ENCODE peak calls at places on chromosomes 7 and 10, in six cellular contexts. V, F, B, Q, K and Z are unnamed samples.
A peak's percentile ranks its signal among the peaks of the same experiment; 100 is the strongest.

GRCh38 chr10:60425392-60426110 is 35.9 kb upstream of the ANK3 start:
- DNase-seq in B (no peak), K (no peak), V (peak; percentile 93), F (no peak), Q (no peak), Z (no peak)

GRCh38 chr10:128751284-128751683 is 625.1 kb upstream of the MKI67 start:
- DNase-seq in V (peak; percentile 32), F (no peak), K (no peak), B (no peak), Q (no peak), Z (no peak)

GRCh38 chr7:30148951-30149459 is 14.2 kb downstream of the MTURN start:
- DNase-seq in V (no peak), Q (no peak), F (no peak), K (peak; percentile 28), B (peak; percentile 90), Z (no peak)

GRCh38 chr10:99391346-99391745 is 39.1 kb downstream of the GOT1 start:
- DNase-seq in K (no peak), Q (no peak), F (no peak), B (no peak), V (no peak), Z (no peak)

GRCh38 chr10:105857284-105858264 is 1216.5 kb downstream of the SORCS3 start:
- DNase-seq in B (no peak), Q (no peak), K (no peak), F (no peak), V (no peak), Z (no peak)

GRCh38 chr10:18501198-18501597 is 150.2 kb downstream of the NSUN6 start:
- DNase-seq in K (no peak), V (peak; percentile 62), Q (no peak), B (no peak), F (no peak), Z (no peak)

GRCh38 chr10:110510730-110511129 is 13.0 kb downstream of the DUSP5 start:
- DNase-seq in B (no peak), Q (no peak), F (no peak), K (no peak), V (no peak), Z (no peak)

GRCh38 chr7:135509589-135509838 is 388 bp downstream of the CNOT4 start:
- DNase-seq in V (peak; percentile 60), K (no peak), B (no peak), F (no peak), Q (no peak), Z (no peak)

GRCh38 chr10:102352066-102352715 is 43.3 kb upstream of the NFKB2 start:
- DNase-seq in F (peak; percentile 58), K (peak; percentile 65), B (no peak), Q (peak; percentile 68), V (peak; percentile 32), Z (peak; percentile 76)

GRCh38 chr7:108002726-108003590 is at the start of gene LAMB1:
- DNase-seq in Q (peak; percentile 69), F (peak; percentile 84), B (peak; percentile 94), K (no peak), V (peak; percentile 84), Z (peak; percentile 86)

GRCh38 chr7:44068054-44068453 is 2.7 kb upstream of the PGAM2 start:
- DNase-seq in B (peak; percentile 19), K (no peak), F (no peak), V (no peak), Q (no peak), Z (no peak)

GRCh38 chr10:57579926-57580325 is 687.8 kb downstream of the IPMK start:
- DNase-seq in B (no peak), Q (peak; percentile 29), K (no peak), V (peak; percentile 2), F (no peak), Z (no peak)

GRCh38 chr10:3827266-3827665 is 42.3 kb upstream of the KLF6 start:
- DNase-seq in K (no peak), Q (no peak), V (no peak), F (no peak), B (no peak), Z (no peak)

GRCh38 chr10:78756604-78757442 is 311.9 kb upstream of the ZMIZ1 start:
- DNase-seq in K (no peak), V (peak; percentile 97), F (no peak), Q (no peak), B (peak; percentile 92), Z (no peak)

GRCh38 chr7:39510738-39511372 is 55.3 kb upstream of the YAE1 start:
- DNase-seq in B (no peak), Q (no peak), K (no peak), V (peak; percentile 81), F (no peak), Z (no peak)

GRCh38 chr7:26153823-26154783 is 2.1 kb downstream of the NFE2L3 start:
- DNase-seq in Q (no peak), V (peak; percentile 60), K (no peak), B (no peak), F (peak; percentile 81), Z (no peak)

GRCh38 chr10:92387289-92387940 is 96.4 kb downstream of the MARCHF5 start:
- DNase-seq in F (no peak), V (peak; percentile 73), Q (peak; percentile 88), K (no peak), B (no peak), Z (peak; percentile 90)

GRCh38 chr10:126216221-126216701 is 172.0 kb downstream of the ADAM12 start:
- DNase-seq in K (no peak), V (peak; percentile 86), Q (no peak), F (no peak), B (no peak), Z (peak; percentile 24)